ENCODE peak calls at places on chromosomes 3 and 15, in five cellular contexts. U is pancreas; T is aorta; N is effector memory CD4-positive, alpha-beta T cell; W is dorsolateral prefrontal cortex. G is an unnamed sample.

GRCh38 chr15:22968356-22968755 is 11.8 kb downstream of the CYFIP1 start:
- DNase-seq in U (no peak), T (no peak), N (no peak), W (no peak), G (no peak)

GRCh38 chr15:93173369-93173768 is 84.4 kb upstream of the RGMA start:
- DNase-seq in U (no peak), T (no peak), N (no peak), W (no peak), G (no peak)

GRCh38 chr3:124965413-124965812 is 30.9 kb upstream of the MUC13 start:
- DNase-seq in U (no peak), T (no peak), N (no peak), W (no peak), G (no peak)

GRCh38 chr3:119769394-119770149 is 12.3 kb upstream of the NR1I2 start:
- DNase-seq in U (no peak), T (peak; percentile 49), N (no peak), W (no peak), G (no peak)

GRCh38 chr15:40506964-40507571 is 36.3 kb downstream of the CHST14 start:
- DNase-seq in U (peak; percentile 73), T (peak; percentile 80), N (peak; percentile 33), W (peak; percentile 56), G (peak; percentile 59)

GRCh38 chr15:76986743-76987142 is 8.2 kb upstream of the PSTPIP1 start:
- DNase-seq in U (no peak), T (peak; percentile 34), N (no peak), W (no peak), G (no peak)

GRCh38 chr15:88702983-88703382 is 64.2 kb downstream of the ISG20 start:
- DNase-seq in U (no peak), T (no peak), N (no peak), W (no peak), G (no peak)

GRCh38 chr3:170585937-170586310 is at the start of gene SLC7A14:
- DNase-seq in U (no peak), T (no peak), N (no peak), W (peak; percentile 68), G (no peak)

GRCh38 chr15:65413760-65414144 is 9.0 kb downstream of the IGDCC4 start:
- DNase-seq in U (no peak), T (peak; percentile 12), N (no peak), W (no peak), G (no peak)

DNA sequence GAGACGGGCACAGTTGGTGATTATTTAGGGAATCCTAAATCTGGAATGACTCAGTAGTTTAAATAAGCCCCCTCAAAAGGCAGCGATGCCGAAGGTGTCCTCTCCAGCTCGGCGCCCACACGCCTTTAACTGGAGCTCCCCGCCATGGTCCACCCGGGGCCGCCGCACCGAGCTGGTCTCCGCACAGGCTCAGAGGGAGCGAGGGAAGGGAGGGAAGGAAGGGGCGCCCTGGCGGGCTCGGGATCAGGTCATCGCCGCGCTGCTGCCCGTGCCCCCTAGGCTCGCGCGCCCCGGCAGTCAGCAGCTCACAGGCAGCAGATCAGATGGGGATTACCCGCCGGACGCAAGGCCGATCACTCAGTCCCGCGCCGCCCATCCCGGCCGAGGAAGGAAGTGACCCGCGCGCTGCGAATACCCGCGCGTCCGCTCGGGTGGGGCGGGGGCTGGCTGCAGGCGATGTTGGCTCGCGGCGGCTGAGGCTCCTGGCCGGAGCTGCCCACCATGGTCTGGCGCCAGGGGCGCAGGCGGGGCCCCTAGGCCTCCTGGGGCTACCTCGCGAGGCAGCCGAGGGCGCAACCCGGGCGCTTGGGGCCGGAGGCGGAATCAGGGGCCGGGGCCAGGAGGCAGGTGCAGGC is 318.0 kb downstream of the FGF12 start:
- DNase-seq in U (peak; percentile 15), T (peak; percentile 48), N (no peak), W (no peak), G (no peak)
- H3K4me3 ChIP-seq in U (peak overlapping the region; percentile 58), T (peak overlapping the region; percentile 15), N (no peak overlapping the region), W (peak overlapping the region; percentile 59), G (peak overlapping the region; percentile 23)

GRCh38 chr3:88142094-88142624 is 7.6 kb upstream of the C3orf38 start:
- DNase-seq in U (no peak), T (no peak), N (no peak), W (no peak), G (no peak)
- H3K4me3 ChIP-seq in U (no peak overlapping the region), T (no peak overlapping the region), N (no peak overlapping the region), W (no peak overlapping the region), G (no peak overlapping the region)

GRCh38 chr3:56185827-56186226 is 282.4 kb downstream of the ERC2 start:
- DNase-seq in U (no peak), T (no peak), N (no peak), W (no peak), G (no peak)

GRCh38 chr3:56190130-56190529 is 278.1 kb downstream of the ERC2 start:
- DNase-seq in U (no peak), T (no peak), N (no peak), W (no peak), G (no peak)

GRCh38 chr3:56189486-56189985 is 278.7 kb downstream of the ERC2 start:
- DNase-seq in U (no peak), T (no peak), N (no peak), W (no peak), G (no peak)

GRCh38 chr3:56187051-56187450 is 281.2 kb downstream of the ERC2 start:
- DNase-seq in U (no peak), T (no peak), N (no peak), W (no peak), G (no peak)

GRCh38 chr3:56188201-56188600 is 280.1 kb downstream of the ERC2 start:
- DNase-seq in U (no peak), T (no peak), N (no peak), W (peak; percentile 71), G (no peak)
- H3K4me3 ChIP-seq in U (no peak overlapping the region), T (no peak overlapping the region), N (no peak overlapping the region), W (no peak overlapping the region), G (no peak overlapping the region)

DNA sequence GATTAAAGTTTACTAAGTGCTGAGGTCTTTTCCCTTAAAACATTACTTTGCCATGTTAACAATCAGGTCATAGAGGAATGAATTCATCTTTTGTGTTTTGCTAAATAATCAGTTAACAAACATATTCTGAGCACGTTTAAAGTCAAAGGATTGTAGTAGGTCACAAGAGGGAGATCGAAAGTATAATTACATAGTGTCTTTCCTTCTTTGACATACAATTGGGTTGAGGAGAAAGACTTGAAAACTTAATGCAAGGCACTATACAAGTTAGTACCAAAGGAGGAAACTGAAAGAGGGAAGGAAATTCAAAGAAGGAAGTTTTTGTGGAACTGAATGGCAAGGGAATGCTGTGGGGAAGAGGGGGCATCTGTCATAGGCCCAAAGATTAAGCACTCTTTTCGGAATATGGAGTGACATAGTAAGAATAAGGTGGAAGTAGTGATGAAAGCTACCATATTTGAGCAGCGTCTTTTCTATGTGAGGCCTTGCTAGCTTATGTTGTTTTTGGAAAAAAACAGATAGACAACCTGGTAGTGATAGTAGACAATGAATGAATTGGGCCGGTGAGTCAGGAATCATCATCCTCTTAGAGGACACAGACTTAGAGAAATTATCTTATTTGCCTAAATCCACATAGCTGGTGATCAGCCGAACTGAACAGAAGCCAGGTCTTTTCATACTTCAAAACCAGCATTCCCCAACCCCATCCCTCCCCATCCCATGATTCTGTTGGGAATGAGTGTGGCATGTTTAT is 10.1 kb downstream of the MBNL1 start:
- DNase-seq in U (no peak), T (no peak), N (no peak), W (no peak), G (no peak)
- H3K4me3 ChIP-seq in U (no peak overlapping the region), T (peak overlapping the region; percentile 40), N (peak overlapping the region; percentile 18), W (no peak overlapping the region), G (no peak overlapping the region)

GRCh38 chr3:123635220-123635619 is 50.4 kb upstream of the HACD2 start:
- DNase-seq in U (no peak), T (peak; percentile 61), N (no peak), W (no peak), G (no peak)

GRCh38 chr3:123629747-123630047 is 44.8 kb upstream of the HACD2 start:
- DNase-seq in U (no peak), T (no peak), N (no peak), W (no peak), G (no peak)

GRCh38 chr3:123634149-123635051 is 49.5 kb upstream of the HACD2 start:
- DNase-seq in U (no peak), T (no peak), N (no peak), W (no peak), G (no peak)

GRCh38 chr3:123633530-123633929 is 48.7 kb upstream of the HACD2 start:
- DNase-seq in U (no peak), T (no peak), N (no peak), W (no peak), G (no peak)

GRCh38 chr3:123632161-123632655 is 47.4 kb upstream of the HACD2 start:
- DNase-seq in U (no peak), T (peak; percentile 74), N (no peak), W (no peak), G (no peak)
- H3K4me3 ChIP-seq in U (no peak overlapping the region), T (no peak overlapping the region), N (no peak overlapping the region), W (no peak overlapping the region), G (no peak overlapping the region)